ENCODE peak calls at places on chromosomes 13 and 19, in six cellular contexts. X is body of pancreas, H is colonic mucosa, F is thoracic aorta, M is transverse colon, T is left ventricle myocardium inferior. Y is an unnamed sample.

GRCh38 chr19:17719730-17720486 is 628 bp downstream of the MAP1S start:
- DNase-seq in X (peak; percentile 62), H (peak; percentile 60), F (no peak), M (peak; percentile 65), T (no peak), Y (peak; percentile 67)

GRCh38 chr13:35343417-35343816 is 133.1 kb downstream of the MAB21L1 start:
- DNase-seq in X (no peak), H (no peak), F (no peak), M (no peak), T (no peak), Y (no peak)

GRCh38 chr19:1884291-1884718 is 991 bp downstream of the ABHD17A start:
- DNase-seq in X (no peak), H (peak; percentile 57), F (no peak), M (peak; percentile 47), T (no peak), Y (no peak)

GRCh38 chr13:106103779-106104178 is 431.7 kb downstream of the EFNB2 start:
- DNase-seq in X (no peak), H (peak; percentile 58), F (no peak), M (no peak), T (no peak), Y (no peak)

GRCh38 chr13:113350938-113351335 is 13.0 kb downstream of the GRTP1 start:
- DNase-seq in X (no peak), H (no peak), F (no peak), M (no peak), T (no peak), Y (no peak)

GRCh38 chr13:59279024-59279423 is 884.7 kb downstream of the DIAPH3 start:
- DNase-seq in X (no peak), H (no peak), F (no peak), M (no peak), T (no peak), Y (no peak)

GRCh38 chr13:111912991-111913781 is 153.8 kb upstream of the SOX1 start:
- DNase-seq in X (peak; percentile 4), H (peak; percentile 4), F (no peak), M (no peak), T (no peak), Y (no peak)

GRCh38 chr13:40984670-40985366 is 34.3 kb downstream of the ELF1 start:
- DNase-seq in X (no peak), H (no peak), F (no peak), M (no peak), T (no peak), Y (no peak)

GRCh38 chr13:114058051-114058867 is 74.2 kb downstream of the RASA3 start:
- DNase-seq in X (no peak), H (no peak), F (no peak), M (no peak), T (no peak), Y (peak; percentile 72)

GRCh38 chr13:60182907-60183306 is 19.2 kb upstream of the DIAPH3 start:
- DNase-seq in X (no peak), H (no peak), F (no peak), M (no peak), T (no peak), Y (no peak)

GRCh38 chr19:39359026-39359425 is 16.8 kb downstream of the SAMD4B start:
- DNase-seq in X (no peak), H (no peak), F (no peak), M (no peak), T (no peak), Y (no peak)

GRCh38 chr19:39363909-39364457 is 21.8 kb downstream of the SAMD4B start:
- DNase-seq in X (no peak), H (no peak), F (no peak), M (no peak), T (peak; percentile 51), Y (no peak)

GRCh38 chr19:39356647-39357046 is 14.4 kb downstream of the SAMD4B start:
- DNase-seq in X (no peak), H (no peak), F (no peak), M (no peak), T (no peak), Y (no peak)

GRCh38 chr19:39362682-39363657 is 20.7 kb downstream of the SAMD4B start:
- DNase-seq in X (no peak), H (no peak), F (no peak), M (no peak), T (no peak), Y (no peak)

GRCh38 chr19:39360599-39360998 is 18.4 kb downstream of the SAMD4B start:
- DNase-seq in X (no peak), H (no peak), F (no peak), M (no peak), T (no peak), Y (no peak)
- H3K36me3 ChIP-seq in X (peaks cover 26% of the 10 kb centered on the region), H (peaks cover 15% of the 10 kb centered on the region), F (peaks cover 47% of the 10 kb centered on the region), M (peaks cover 24% of the 10 kb centered on the region), T (peaks cover 80% of the 10 kb centered on the region), Y (peaks cover 100% of the 10 kb centered on the region)

GRCh38 chr13:50864492-50864891 is 21.0 kb upstream of the DLEU7 start:
- DNase-seq in X (no peak), H (no peak), F (no peak), M (no peak), T (no peak), Y (no peak)
- H3K27ac ChIP-seq in X (no peak overlapping the region), H (no peak overlapping the region), F (no peak overlapping the region), M (no peak overlapping the region), T (no peak overlapping the region), Y (no peak overlapping the region)

GRCh38 chr13:92896842-92897241 is 329.8 kb upstream of the GPC6 start:
- DNase-seq in X (no peak), H (no peak), F (no peak), M (no peak), T (no peak), Y (no peak)
- TF ChIP-seq CTCF in X (no peak), H (no peak), F (no peak), M (no peak), T (no peak), Y (no peak)

DNA sequence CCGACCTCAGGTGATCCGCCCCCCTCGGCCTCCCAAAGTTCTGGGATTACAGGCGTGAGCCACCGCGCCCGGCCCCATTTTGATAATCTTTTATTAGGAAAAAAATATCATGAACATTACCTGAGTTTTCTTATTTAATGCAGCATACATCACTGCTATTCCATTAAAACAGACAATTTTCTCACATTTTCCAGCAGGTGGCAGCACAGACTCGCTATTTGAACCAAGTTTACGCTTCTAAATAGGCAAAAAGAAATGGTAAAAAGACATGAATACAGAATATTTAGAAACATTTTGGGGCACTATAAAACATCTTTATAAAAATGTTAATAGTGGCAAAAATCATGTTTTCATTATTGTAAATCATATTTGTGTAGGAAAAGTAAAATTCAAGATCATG is 903.1 kb downstream of the SLITRK6 start:
- DNase-seq in X (peak; percentile 29), H (peak; percentile 37), F (no peak), M (peak; percentile 11), T (no peak), Y (no peak)
- H3K36me3 ChIP-seq in X (no peaks in the 10 kb centered on the region), H (no peaks in the 10 kb centered on the region), F (no peaks in the 10 kb centered on the region), M (no peaks in the 10 kb centered on the region), T (no peaks in the 10 kb centered on the region), Y (no peaks in the 10 kb centered on the region)

GRCh38 chr19:34499155-34499834 is 17.7 kb downstream of the WTIP start:
- DNase-seq in X (no peak), H (no peak), F (no peak), M (no peak), T (no peak), Y (peak; percentile 4)
- H3K27ac ChIP-seq in X (no peak overlapping the region), H (no peak overlapping the region), F (no peak overlapping the region), M (no peak overlapping the region), T (no peak overlapping the region), Y (no peak overlapping the region)

GRCh38 chr13:33401238-33401637 is 115.7 kb upstream of the STARD13 start:
- DNase-seq in X (no peak), H (peak; percentile 78), F (no peak), M (peak; percentile 75), T (no peak), Y (peak; percentile 56)

GRCh38 chr13:33409673-33410072 is 124.1 kb upstream of the STARD13 start:
- DNase-seq in X (no peak), H (no peak), F (no peak), M (no peak), T (no peak), Y (no peak)

GRCh38 chr13:33405371-33405770 is 119.8 kb upstream of the STARD13 start:
- DNase-seq in X (no peak), H (no peak), F (no peak), M (no peak), T (no peak), Y (no peak)

GRCh38 chr13:33402975-33403374 is 117.4 kb upstream of the STARD13 start:
- DNase-seq in X (no peak), H (no peak), F (no peak), M (no peak), T (no peak), Y (no peak)

DNA sequence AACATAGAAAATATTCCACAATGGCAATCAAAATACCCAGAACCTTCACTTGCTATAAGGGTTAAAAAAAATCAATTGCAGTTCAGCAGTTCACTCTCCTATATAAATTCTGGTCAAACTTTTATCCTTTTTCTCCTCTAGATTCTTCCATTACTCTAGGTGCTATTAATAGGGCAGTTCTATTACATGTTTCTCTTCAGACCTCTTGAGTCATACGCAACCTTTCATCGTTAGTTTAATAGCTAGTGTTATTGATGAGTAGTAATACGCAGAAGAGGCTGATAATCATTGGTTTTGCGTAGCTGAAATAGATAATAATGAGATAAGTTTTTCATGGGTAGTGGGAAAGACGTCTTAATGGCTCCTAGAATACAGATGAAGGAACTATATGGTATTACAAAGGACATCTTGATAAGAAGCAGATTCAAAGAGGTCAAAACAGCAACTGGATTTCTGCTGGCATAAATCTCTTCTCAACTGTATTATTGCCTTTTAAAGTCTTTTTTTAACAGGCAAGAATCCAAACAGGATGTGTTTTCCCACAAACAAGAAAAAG is 118.3 kb upstream of the STARD13 start:
- DNase-seq in X (no peak), H (no peak), F (no peak), M (no peak), T (no peak), Y (no peak)
- TF ChIP-seq CTCF in X (no peak), H (no peak), F (no peak), M (no peak), T (no peak), Y (no peak)

GRCh38 chr19:34253711-34254551 is 423 bp upstream of the GARRE1 start:
- DNase-seq in X (peak; percentile 88), H (peak; percentile 94), F (peak; percentile 16), M (peak; percentile 92), T (peak; percentile 88), Y (peak; percentile 96)
- H3K36me3 ChIP-seq in X (no peaks in the 10 kb centered on the region), H (no peaks in the 10 kb centered on the region), F (no peaks in the 10 kb centered on the region), M (no peaks in the 10 kb centered on the region), T (peaks cover 5% of the 10 kb centered on the region), Y (no peaks in the 10 kb centered on the region)